ENCODE peak calls at places on chromosomes 7 and 10, in ten cellular contexts. H is IMR-90, P is A549, N is left ventricle myocardium inferior, E is fibroblast of lung, D is pancreas, B is tibial nerve, O is endothelial cell of umbilical vein, Q is mammary epithelial cell, F is upper lobe of right lung. A is an unnamed sample.
A peak's percentile ranks its signal among the peaks of the same experiment; 100 is the strongest.

GRCh38 chr10:133484818-133485217 is 31.1 kb downstream of the SCART1 start:
- DNase-seq in H (no peak), P (no peak), N (no peak), E (no peak), D (no peak), B (no peak), O (no peak), Q (no peak), F (no peak), A (no peak)

GRCh38 chr10:102604379-102604960 is 39.8 kb upstream of the TRIM8 start:
- DNase-seq in H (peak; percentile 92), P (peak; percentile 76), N (no peak), E (peak; percentile 72), D (no peak), B (no peak), O (peak; percentile 86), Q (peak; percentile 79), F (no peak), A (no peak)

GRCh38 chr10:22816298-22816653 is 101.9 kb upstream of the PIP4K2A start:
- DNase-seq in H (peak; percentile 96), P (peak; percentile 70), N (no peak), E (peak; percentile 92), D (no peak), B (no peak), O (peak; percentile 93), Q (peak; percentile 80), F (no peak), A (no peak)

GRCh38 chr7:66920769-66921395 is at the start of gene TMEM248:
- DNase-seq in H (peak; percentile 77), P (peak; percentile 90), N (peak; percentile 93), E (peak; percentile 86), D (peak; percentile 91), B (peak; percentile 88), O (peak; percentile 83), Q (peak; percentile 81), F (peak; percentile 96), A (peak; percentile 96)

GRCh38 chr10:17616403-17617030 is 657 bp downstream of the HACD1 start:
- DNase-seq in H (peak; percentile 47), P (peak; percentile 76), N (peak; percentile 86), E (peak; percentile 45), D (peak; percentile 64), B (peak; percentile 36), O (peak; percentile 44), Q (peak; percentile 56), F (peak; percentile 95), A (peak; percentile 92)

GRCh38 chr10:27568196-27569175 is 64.4 kb downstream of the RAB18 start:
- DNase-seq in H (no peak), P (no peak), N (no peak), E (no peak), D (no peak), B (no peak), O (no peak), Q (no peak), F (no peak), A (no peak)

GRCh38 chr10:110822708-110823291 is 48.9 kb upstream of the PDCD4 start:
- DNase-seq in H (no peak), P (no peak), N (no peak), E (no peak), D (no peak), B (no peak), O (no peak), Q (no peak), F (no peak), A (no peak)

GRCh38 chr10:113297226-113297625 is 255.6 kb upstream of the HABP2 start:
- DNase-seq in H (peak; percentile 14), P (peak; percentile 44), N (no peak), E (no peak), D (no peak), B (no peak), O (no peak), Q (no peak), F (no peak), A (no peak)

GRCh38 chr7:32071466-32072091 is 1.4 kb upstream of the PDE1C start:
- DNase-seq in H (no peak), P (no peak), N (no peak), E (no peak), D (no peak), B (no peak), O (no peak), Q (no peak), F (no peak), A (no peak)

GRCh38 chr7:78489851-78490250 is 691.3 kb downstream of the PHTF2 start:
- DNase-seq in H (no peak), P (no peak), N (no peak), E (peak; percentile 9), D (no peak), B (no peak), O (no peak), Q (no peak), F (no peak), A (no peak)

GRCh38 chr7:12646139-12646538 is 41.3 kb upstream of the ARL4A start:
- DNase-seq in H (peak; percentile 35), P (no peak), N (no peak), E (no peak), D (no peak), B (no peak), O (no peak), Q (no peak), F (no peak), A (no peak)

GRCh38 chr7:143407296-143408246 is 1.1 kb downstream of the EPHA1 start:
- DNase-seq in H (no peak), P (no peak), N (no peak), E (no peak), D (no peak), B (no peak), O (no peak), Q (no peak), F (no peak), A (no peak)

GRCh38 chr10:26480909-26481703 is 43.0 kb downstream of the APBB1IP start:
- DNase-seq in H (no peak), P (no peak), N (no peak), E (no peak), D (no peak), B (peak; percentile 27), O (no peak), Q (no peak), F (no peak), A (no peak)

GRCh38 chr10:112375721-112376577 is 2.0 kb downstream of the ACSL5 start:
- DNase-seq in H (peak; percentile 49), P (no peak), N (peak; percentile 65), E (peak; percentile 56), D (peak; percentile 50), B (peak; percentile 61), O (peak; percentile 45), Q (no peak), F (peak; percentile 81), A (peak; percentile 51)

GRCh38 chr7:48299580-48300169 is 128.4 kb downstream of the ABCA13 start:
- DNase-seq in H (peak; percentile 80), P (peak; percentile 54), N (no peak), E (peak; percentile 65), D (no peak), B (peak; percentile 80), O (peak; percentile 55), Q (peak; percentile 77), F (no peak), A (peak; percentile 23)
- H3K27ac ChIP-seq in H (no peak overlapping the region), P (no peak overlapping the region), N (no peak overlapping the region), E (no peak overlapping the region), D (no peak overlapping the region), B (no peak overlapping the region), O (no peak overlapping the region), Q (peak overlapping the region; percentile 61), F (no peak overlapping the region), A (no peak overlapping the region)

GRCh38 chr10:131724891-131725735 is 175.7 kb upstream of the PPP2R2D start:
- DNase-seq in H (no peak), P (no peak), N (no peak), E (no peak), D (no peak), B (no peak), O (no peak), Q (no peak), F (peak; percentile 60), A (no peak)

GRCh38 chr10:131727612-131728011 is 173.2 kb upstream of the PPP2R2D start:
- DNase-seq in H (no peak), P (no peak), N (no peak), E (no peak), D (no peak), B (no peak), O (no peak), Q (no peak), F (peak; percentile 31), A (no peak)

GRCh38 chr10:131725736-131726459 is 174.9 kb upstream of the PPP2R2D start:
- DNase-seq in H (no peak), P (no peak), N (no peak), E (no peak), D (no peak), B (no peak), O (no peak), Q (no peak), F (peak; percentile 54), A (no peak)

GRCh38 chr10:131726967-131727366 is 173.8 kb upstream of the PPP2R2D start:
- DNase-seq in H (no peak), P (no peak), N (no peak), E (no peak), D (no peak), B (no peak), O (no peak), Q (no peak), F (peak; percentile 54), A (peak; percentile 41)

GRCh38 chr10:131726460-131726861 is 174.3 kb upstream of the PPP2R2D start:
- DNase-seq in H (no peak), P (no peak), N (peak; percentile 55), E (no peak), D (peak; percentile 61), B (peak; percentile 61), O (no peak), Q (no peak), F (peak; percentile 82), A (peak; percentile 40)
- TF ChIP-seq CTCF in H (no peak), P (no peak), N (no peak), E (no peak), D (no peak), B (no peak), O (no peak), Q (no peak), F (no peak), A (no peak)

DNA sequence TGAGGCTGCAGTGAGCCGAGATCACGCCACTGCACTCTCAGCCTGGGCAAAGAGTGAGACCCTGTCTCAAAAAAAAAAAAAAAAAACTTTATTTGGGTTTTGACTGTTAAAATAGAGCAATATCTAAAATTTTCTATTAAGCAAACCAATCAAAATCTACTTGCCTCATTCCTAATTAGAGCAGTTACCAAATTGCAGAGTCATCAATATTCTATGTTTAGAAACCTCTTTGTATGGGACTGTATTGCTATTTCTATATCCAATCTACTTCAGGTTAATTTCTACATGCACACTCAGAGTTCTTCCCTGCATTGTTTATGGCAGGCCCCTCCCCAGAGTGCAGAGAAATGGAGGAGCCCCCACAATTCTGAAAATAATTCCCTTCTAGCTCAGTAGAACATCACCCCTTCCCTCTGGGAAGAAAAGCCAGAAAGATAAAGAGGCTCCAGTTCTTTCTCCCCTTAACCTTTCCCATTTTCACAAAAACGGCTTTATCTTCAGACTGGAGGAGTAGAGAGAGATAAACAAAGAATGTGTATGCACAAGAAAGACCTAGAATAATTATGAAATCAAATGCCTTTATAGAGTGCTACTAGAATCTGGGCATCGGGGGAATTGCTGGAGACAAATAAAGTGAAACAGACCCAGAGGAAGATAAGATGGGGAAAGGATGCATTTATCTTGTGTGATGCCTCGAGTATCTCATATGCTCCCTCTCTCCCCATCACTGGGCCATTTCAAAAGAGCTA is 17.9 kb downstream of the SCRN1 start:
- DNase-seq in H (no peak), P (no peak), N (no peak), E (no peak), D (no peak), B (no peak), O (no peak), Q (no peak), F (no peak), A (no peak)
- H3K4me1 ChIP-seq in H (peaks cover 11% of the 10 kb centered on the region), P (no peaks in the 10 kb centered on the region), N (peaks cover 13% of the 10 kb centered on the region), E (peaks cover 1% of the 10 kb centered on the region), D (peaks cover 11% of the 10 kb centered on the region), B (no peaks in the 10 kb centered on the region), O (peaks cover 6% of the 10 kb centered on the region), Q (no peaks in the 10 kb centered on the region), F (no peaks in the 10 kb centered on the region), A (no peaks in the 10 kb centered on the region)

GRCh38 chr7:136104269-136104603 is 127.1 kb upstream of the MTPN start:
- DNase-seq in H (no peak), P (no peak), N (no peak), E (no peak), D (no peak), B (no peak), O (no peak), Q (no peak), F (no peak), A (no peak)
- H3K27ac ChIP-seq in H (no peak overlapping the region), P (no peak overlapping the region), N (no peak overlapping the region), E (no peak overlapping the region), D (no peak overlapping the region), B (no peak overlapping the region), O (no peak overlapping the region), Q (no peak overlapping the region), F (no peak overlapping the region), A (no peak overlapping the region)

A was measured in psoas muscle.